ENCODE peak calls at places on chromosomes 16 and 17, in eight cellular contexts. D is CD8-positive, alpha-beta T cell; H is cardiac muscle cell; I is pancreas; G is Panc1; O is psoas muscle; T is heart right ventricle; P is mammary epithelial cell. B is an unnamed sample. For H3K9me3, the result is how much of the 10 kb centered on the place peaks cover.

GRCh38 chr16:24253192-24253591 is 2.9 kb upstream of the CACNG3 start:
- DNase-seq in I (no peak), G (peak), O (no peak), D (no peak), H (peak), T (no peak), P (peak), B (no peak)

GRCh38 chr16:60608971-60609370 is 1427.3 kb downstream of the CDH8 start:
- DNase-seq in O (no peak), H (no peak), T (no peak), I (no peak), D (no peak), G (no peak), P (peak), B (no peak)

GRCh38 chr17:71500761-71501555 is 619.9 kb upstream of the SOX9 start:
- DNase-seq in D (no peak), P (peak), T (no peak), O (no peak), H (no peak), I (no peak), G (no peak), B (no peak)

GRCh38 chr17:2805961-2806360 is 9.7 kb downstream of the RAP1GAP2 start:
- DNase-seq in T (no peak), D (no peak), H (no peak), G (no peak), P (no peak), I (no peak), O (no peak), B (no peak)

GRCh38 chr16:56269824-56270684 is 78.8 kb downstream of the GNAO1 start:
- DNase-seq in O (no peak), H (peak), D (no peak), I (no peak), T (peak), G (no peak), P (no peak), B (no peak)

GRCh38 chr16:61277849-61278248 is 758.4 kb downstream of the CDH8 start:
- DNase-seq in O (no peak), D (no peak), P (no peak), T (no peak), G (no peak), H (no peak), I (no peak), B (no peak)

GRCh38 chr17:35486920-35487727 is 38.6 kb upstream of the SLFN13 start:
- DNase-seq in O (peak), T (peak), P (peak), G (no peak), I (peak), D (peak), H (peak), B (no peak)

GRCh38 chr16:56610609-56611111 is 2.3 kb downstream of the MT2A start:
- DNase-seq in O (no peak), H (no peak), T (no peak), I (no peak), D (no peak), P (no peak), G (no peak), B (no peak)

GRCh38 chr16:67779256-67780014 is 26.9 kb downstream of the RANBP10 start:
- DNase-seq in O (no peak), H (no peak), T (no peak), D (no peak), G (no peak), I (no peak), P (peak), B (peak)

DNA sequence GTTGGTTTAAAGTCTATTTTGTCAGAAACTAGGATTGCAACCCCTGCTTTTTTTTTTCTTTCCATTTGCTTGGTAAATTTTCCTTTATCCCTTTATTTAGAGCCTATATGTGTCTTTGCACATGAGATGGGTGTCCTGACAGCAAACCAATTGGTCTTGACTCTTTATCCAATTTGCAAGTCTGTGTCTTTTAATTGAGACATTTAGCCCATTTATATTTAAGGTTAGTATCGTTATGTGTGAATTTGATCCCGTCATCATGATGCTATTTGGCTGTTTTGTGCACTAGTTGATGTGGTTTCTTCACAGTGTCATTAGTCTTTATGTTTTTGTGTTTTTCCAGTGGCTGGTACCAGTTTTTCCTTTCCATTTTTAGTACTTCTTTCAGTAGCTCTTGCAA is 127.7 kb upstream of the ZNF267 start:
- DNase-seq in O (no peak), P (no peak), I (no peak), H (no peak), T (no peak), D (no peak), G (no peak), B (no peak)
- H3K9me3 ChIP-seq in O (half or more), P (under half), I (under half), H (under half), T (under half), D (under half), G (under half), B (under half)

DNA sequence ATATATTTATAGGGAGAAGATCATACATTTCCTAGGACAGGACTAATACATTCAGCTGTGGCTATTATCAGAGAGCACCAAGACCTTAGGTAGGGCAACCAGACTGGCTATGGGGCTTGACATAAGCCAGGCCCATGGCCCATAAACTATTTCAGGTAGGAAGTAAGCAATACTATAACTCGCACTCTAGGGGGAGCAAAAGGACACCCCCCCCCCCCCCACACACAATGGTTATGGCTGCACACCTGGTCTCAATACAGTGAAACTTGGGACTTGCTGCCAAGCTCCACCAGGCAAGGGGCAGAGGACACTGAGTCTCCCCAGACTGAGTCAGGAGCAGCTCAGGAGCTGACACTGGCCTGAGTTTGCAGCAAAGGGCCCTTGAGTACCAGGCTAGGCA is 348.9 kb upstream of the ASIC2 start:
- DNase-seq in D (no peak), H (no peak), O (no peak), T (no peak), P (no peak), I (no peak), G (no peak), B (no peak)
- TF ChIP-seq CTCF in D (no peak), H (no peak), O (no peak), T (no peak), P (peak), I (no peak), G (no peak), B (no peak)

DNA sequence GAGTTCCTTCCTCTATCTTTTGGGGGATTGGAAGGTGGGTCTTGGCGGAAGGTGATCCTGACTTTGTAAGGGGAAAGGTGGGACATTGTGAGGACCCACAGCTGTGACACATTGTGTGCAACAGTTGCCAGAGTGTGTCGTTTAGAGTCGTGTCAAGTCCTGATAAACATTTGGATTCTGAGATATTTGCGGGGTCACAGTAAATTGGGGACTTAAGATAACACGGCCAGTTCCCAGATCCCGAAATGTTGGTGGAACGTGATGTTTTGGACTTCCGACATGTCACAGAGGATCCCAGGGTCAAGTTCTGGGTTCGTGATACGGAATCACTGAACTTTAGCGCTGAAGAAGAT is 648 bp downstream of the ATAD5 start:
- DNase-seq in I (no peak), G (no peak), D (no peak), H (peak), P (no peak), O (no peak), T (no peak), B (no peak)
- H3K27ac ChIP-seq in I (no peak), G (peak), D (peak), H (peak), P (peak), O (no peak), T (peak), B (no peak)

DNA sequence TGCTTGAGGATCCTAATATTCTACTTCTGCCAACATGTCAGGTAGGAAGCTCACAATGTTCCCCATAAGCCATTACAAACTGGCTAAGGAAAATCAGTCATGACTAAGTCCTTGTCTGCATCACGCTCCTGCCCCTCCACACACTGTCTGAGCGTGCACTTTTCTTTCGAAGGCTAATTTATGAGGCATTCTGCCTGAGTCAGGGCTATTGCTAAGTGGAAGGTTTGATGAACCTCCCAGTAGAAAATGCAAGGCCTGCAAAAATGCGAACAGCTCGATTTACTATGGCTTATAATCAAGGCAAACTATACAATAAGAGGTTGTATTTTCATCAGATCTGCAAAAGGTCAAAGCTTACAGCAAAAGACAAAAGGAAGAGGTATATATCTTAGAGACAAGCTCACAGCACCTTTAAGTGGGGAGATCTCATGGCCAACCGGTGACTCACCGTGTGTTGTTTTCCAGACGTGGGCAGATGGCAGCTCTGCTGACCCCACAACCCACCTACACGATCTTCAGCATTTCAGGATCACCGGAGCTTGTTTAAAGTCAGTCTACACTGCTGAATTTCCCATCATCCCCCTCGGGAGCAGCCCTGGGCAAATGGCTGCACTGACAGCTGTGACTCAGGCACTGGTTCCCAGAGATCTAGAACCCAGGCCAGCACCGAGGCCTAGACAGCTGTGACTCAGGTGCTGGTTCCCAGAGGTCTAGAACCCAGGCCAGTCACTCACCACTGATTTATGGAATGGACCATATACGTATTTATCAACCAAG is 26.1 kb downstream of the MEAK7 start:
- DNase-seq in O (no peak), H (no peak), G (no peak), T (no peak), I (no peak), P (peak), D (no peak), B (peak)
- H3K9me3 ChIP-seq in O (under half), H (under half), G (under half), T (under half), I (under half), P (under half), D (under half), B (under half)

B was measured in prostate gland.